ENCODE peak calls at places on chromosome 1, in six cellular contexts. N is fibroblast of the aortic adventitia, Q is NB4, T is AG04449, O is HL-60, D is HFF-Myc. I is an unnamed sample.

GRCh38 chr1:85398391-85399064 is 66.4 kb downstream of the DDAH1 start:
- DNase-seq in N (peak), O (no peak), T (no peak), Q (no peak), D (no peak), I (peak)

GRCh38 chr1:216531308-216532239 is 108.3 kb upstream of the USH2A start:
- DNase-seq in D (no peak), T (no peak), N (peak), Q (no peak), O (no peak), I (peak)

GRCh38 chr1:183742367-183742766 is 62.6 kb upstream of the RGL1 start:
- DNase-seq in N (no peak), D (no peak), O (no peak), T (no peak), Q (no peak), I (no peak)

GRCh38 chr1:70573317-70573843 is 162.3 kb downstream of the CTH start:
- DNase-seq in N (no peak), Q (no peak), T (no peak), O (no peak), D (no peak), I (no peak)

GRCh38 chr1:27117733-27118439 is 37.0 kb downstream of the SLC9A1 start:
- DNase-seq in Q (no peak), N (no peak), O (no peak), T (no peak), D (no peak), I (peak)

GRCh38 chr1:199856381-199856780 is 171.1 kb upstream of the NR5A2 start:
- DNase-seq in N (no peak), O (no peak), D (no peak), Q (no peak), T (no peak), I (no peak)

GRCh38 chr1:112444269-112444668 is 48.3 kb downstream of the CTTNBP2NL start:
- DNase-seq in T (no peak), D (no peak), Q (no peak), O (no peak), N (peak), I (peak)

GRCh38 chr1:172589553-172589952 is 56.6 kb downstream of the SUCO start:
- DNase-seq in Q (no peak), N (no peak), T (no peak), O (no peak), D (no peak), I (no peak)

GRCh38 chr1:152817309-152817708 is 5.5 kb downstream of the LCE1B start:
- DNase-seq in Q (no peak), D (no peak), O (no peak), N (no peak), T (no peak), I (no peak)

GRCh38 chr1:19033926-19034680 is 77.6 kb upstream of the IFFO2 start:
- DNase-seq in D (no peak), O (no peak), T (no peak), Q (no peak), N (peak), I (peak)

GRCh38 chr1:196309386-196309785 is 298.9 kb downstream of the KCNT2 start:
- DNase-seq in Q (peak), D (peak), O (no peak), N (peak), T (no peak), I (peak)

GRCh38 chr1:219783605-219784004 is 144.8 kb downstream of the SLC30A10 start:
- DNase-seq in O (no peak), N (no peak), D (no peak), T (no peak), Q (no peak), I (no peak)

GRCh38 chr1:204726478-204726877 is 40.9 kb upstream of the LRRN2 start:
- DNase-seq in Q (no peak), D (no peak), T (no peak), N (peak), O (no peak), I (no peak)

GRCh38 chr1:246200225-246200624 is 306.9 kb downstream of the SMYD3 start:
- DNase-seq in T (no peak), O (no peak), N (no peak), Q (no peak), D (no peak), I (no peak)

GRCh38 chr1:193421487-193421886 is 235.1 kb upstream of the B3GALT2 start:
- DNase-seq in T (no peak), N (no peak), O (no peak), D (no peak), Q (no peak), I (no peak)

GRCh38 chr1:204846546-204846945 is 24.1 kb upstream of the NFASC start:
- DNase-seq in O (no peak), N (no peak), T (no peak), D (no peak), Q (no peak), I (no peak)

GRCh38 chr1:29245876-29246275 is 9.6 kb downstream of the PTPRU start:
- DNase-seq in D (no peak), Q (no peak), O (no peak), N (peak), T (no peak), I (peak)

GRCh38 chr1:44884746-44885145 is 41.7 kb upstream of the PTCH2 start:
- DNase-seq in Q (no peak), N (peak), T (no peak), D (no peak), O (no peak), I (peak)

GRCh38 chr1:92184632-92185031 is 33.1 kb upstream of the C1orf146 start:
- DNase-seq in O (no peak), D (no peak), N (peak), T (peak), Q (no peak), I (peak)

GRCh38 chr1:207495816-207496792 is at the start of gene CR1:
- DNase-seq in N (no peak), Q (peak), O (peak), D (no peak), T (no peak), I (no peak)

GRCh38 chr1:8571200-8571984 is 246.0 kb downstream of the RERE start:
- DNase-seq in Q (no peak), D (no peak), T (no peak), N (peak), O (no peak), I (peak)

GRCh38 chr1:79074975-79075374 is 68.4 kb upstream of the ADGRL4 start:
- DNase-seq in N (peak), Q (no peak), T (no peak), D (no peak), O (no peak), I (no peak)

GRCh38 chr1:100387209-100387608 is 34.9 kb downstream of the CDC14A start:
- DNase-seq in O (no peak), N (peak), Q (no peak), T (peak), D (no peak), I (peak)

GRCh38 chr1:30449428-30450147 is 273.8 kb downstream of the MATN1 start:
- DNase-seq in T (no peak), N (no peak), Q (no peak), D (no peak), O (no peak), I (no peak)

GRCh38 chr1:1418464-1419362 is 2.4 kb downstream of the ANKRD65 start:
- DNase-seq in Q (no peak), T (no peak), O (no peak), D (no peak), N (no peak), I (no peak)

GRCh38 chr1:53343831-53344668 is 16.2 kb upstream of the LRP8 start:
- DNase-seq in T (no peak), N (no peak), O (no peak), D (no peak), Q (no peak), I (no peak)

GRCh38 chr1:91578320-91579109 is 77.9 kb downstream of the CDC7 start:
- DNase-seq in N (no peak), O (no peak), Q (no peak), T (no peak), D (no peak), I (no peak)

GRCh38 chr1:246309247-246309884 is 197.7 kb downstream of the SMYD3 start:
- DNase-seq in O (no peak), Q (peak), T (no peak), D (no peak), N (no peak), I (no peak)

GRCh38 chr1:203402609-203403337 is 51.9 kb upstream of the FMOD start:
- DNase-seq in T (no peak), D (peak), N (peak), O (peak), Q (peak), I (peak)

GRCh38 chr1:236851871-236852270 is 56.8 kb downstream of the MTR start:
- DNase-seq in D (no peak), N (no peak), Q (no peak), T (no peak), O (no peak), I (no peak)

GRCh38 chr1:6544831-6545230 is 9.5 kb downstream of the NOL9 start:
- DNase-seq in Q (no peak), N (peak), T (no peak), O (no peak), D (no peak), I (peak)

GRCh38 chr1:6545276-6545934 is 8.9 kb downstream of the NOL9 start:
- DNase-seq in D (no peak), N (peak), O (no peak), T (no peak), Q (no peak), I (peak)

GRCh38 chr1:6546326-6546725 is 8.0 kb downstream of the NOL9 start:
- DNase-seq in Q (no peak), N (no peak), D (no peak), O (no peak), T (no peak), I (no peak)

DNA sequence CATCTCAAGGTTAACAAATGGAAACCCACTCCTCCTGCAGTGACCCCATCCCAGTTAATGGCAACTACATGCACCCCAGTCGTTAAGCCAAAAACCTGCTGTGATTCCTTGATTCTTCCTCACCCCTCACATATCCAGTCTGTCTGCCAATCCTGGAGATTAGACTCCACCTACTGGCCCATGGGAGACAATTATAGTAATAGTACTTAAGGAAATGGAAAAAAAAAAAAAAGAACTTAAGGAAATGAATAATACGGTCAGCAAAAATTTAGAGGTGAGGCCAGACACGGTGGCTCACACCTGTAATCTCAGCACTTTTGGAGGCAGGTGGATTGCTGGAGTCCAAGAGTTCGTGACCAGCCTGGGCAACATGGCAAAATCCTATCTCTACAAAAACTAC is 7.0 kb downstream of the NOL9 start:
- DNase-seq in N (peak), D (no peak), Q (peak), T (no peak), O (no peak), I (peak)
- H3K4me3 ChIP-seq in N (no peak), D (no peak), Q (no peak), T (no peak), O (no peak), I (no peak)

GRCh38 chr1:169236880-169237279 is 130.4 kb downstream of the ATP1B1 start:
- DNase-seq in T (no peak), Q (no peak), D (no peak), O (no peak), N (no peak), I (no peak)

GRCh38 chr1:169245706-169246105 is 121.9 kb downstream of the NME7 start:
- DNase-seq in O (no peak), D (no peak), Q (no peak), N (no peak), T (no peak), I (no peak)

GRCh38 chr1:169238506-169238905 is 129.1 kb downstream of the NME7 start:
- DNase-seq in T (no peak), Q (no peak), O (no peak), D (no peak), N (peak), I (peak)

GRCh38 chr1:169236143-169236542 is 129.7 kb downstream of the ATP1B1 start:
- DNase-seq in T (no peak), N (peak), O (no peak), Q (no peak), D (no peak), I (no peak)

GRCh38 chr1:169240449-169241242 is 127.0 kb downstream of the NME7 start:
- DNase-seq in Q (no peak), O (no peak), D (no peak), N (peak), T (no peak), I (no peak)
- H3K4me3 ChIP-seq in Q (no peak), O (no peak), D (no peak), N (no peak), T (no peak), I (no peak)

GRCh38 chr1:12370241-12370980 is 140.6 kb downstream of the VPS13D start:
- DNase-seq in Q (no peak), D (no peak), T (no peak), O (no peak), N (no peak), I (no peak)

GRCh38 chr1:12369258-12369657 is 139.4 kb downstream of the VPS13D start:
- DNase-seq in D (no peak), Q (no peak), N (no peak), T (no peak), O (no peak), I (no peak)

GRCh38 chr1:12371053-12371452 is 141.2 kb downstream of the VPS13D start:
- DNase-seq in D (no peak), T (no peak), N (no peak), Q (no peak), O (no peak), I (no peak)

GRCh38 chr1:12372180-12372579 is 142.3 kb downstream of the VPS13D start:
- DNase-seq in O (no peak), D (no peak), Q (no peak), N (no peak), T (no peak), I (no peak)

DNA sequence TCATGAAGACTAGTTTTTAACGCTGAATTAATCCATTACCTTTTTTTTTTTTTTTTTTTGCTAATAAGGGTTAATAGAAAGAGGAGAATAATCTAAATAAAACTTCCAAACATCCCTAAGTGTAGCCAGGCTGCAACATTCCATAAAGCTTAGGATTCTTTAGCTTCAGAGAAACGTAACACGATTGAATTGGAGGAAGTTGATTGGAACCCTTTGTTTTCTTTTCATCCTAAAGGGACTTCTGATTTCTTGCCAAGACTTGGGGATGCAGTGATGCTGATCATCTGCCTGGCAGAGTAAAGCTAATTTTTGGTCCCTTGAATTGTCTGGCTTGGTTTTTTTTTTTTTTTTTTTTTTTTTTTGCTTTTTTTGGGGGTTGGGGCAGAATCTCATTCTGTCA is 142.9 kb downstream of the VPS13D start:
- DNase-seq in D (no peak), Q (no peak), O (no peak), N (no peak), T (no peak), I (no peak)
- H3K4me3 ChIP-seq in D (no peak), Q (no peak), O (no peak), N (no peak), T (no peak), I (no peak)

GRCh38 chr1:51344602-51345299 is 14.4 kb upstream of the TTC39A start:
- DNase-seq in Q (no peak), O (no peak), D (no peak), T (no peak), N (no peak), I (no peak)

GRCh38 chr1:51343624-51344023 is 13.3 kb upstream of the TTC39A start:
- DNase-seq in N (no peak), T (no peak), D (no peak), O (no peak), Q (no peak), I (no peak)

GRCh38 chr1:51345300-51345687 is 14.9 kb upstream of the TTC39A start:
- DNase-seq in N (no peak), T (no peak), O (no peak), D (no peak), Q (no peak), I (no peak)

GRCh38 chr1:51342591-51343206 is 12.3 kb upstream of the TTC39A start:
- DNase-seq in O (no peak), N (no peak), D (no peak), T (no peak), Q (no peak), I (no peak)

DNA sequence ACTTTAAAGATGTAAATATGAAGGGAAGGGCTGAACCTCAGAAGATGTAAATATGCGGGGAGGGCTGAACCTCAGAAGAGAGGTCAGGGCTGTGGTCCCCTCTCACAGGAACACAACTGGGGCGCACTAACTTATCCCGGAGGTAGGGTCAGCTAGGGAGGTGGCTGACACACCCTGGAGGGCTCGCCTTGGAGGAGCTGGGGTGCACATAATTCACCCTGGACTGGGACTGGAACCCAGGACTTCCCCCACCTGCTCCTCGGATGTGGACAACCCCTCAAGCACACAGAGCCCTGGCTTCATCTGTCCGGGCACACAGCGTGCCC is 13.9 kb upstream of the TTC39A start:
- DNase-seq in D (no peak), N (no peak), O (no peak), T (no peak), Q (no peak), I (no peak)
- H3K4me3 ChIP-seq in D (no peak), N (no peak), O (no peak), T (no peak), Q (no peak), I (no peak)

DNA sequence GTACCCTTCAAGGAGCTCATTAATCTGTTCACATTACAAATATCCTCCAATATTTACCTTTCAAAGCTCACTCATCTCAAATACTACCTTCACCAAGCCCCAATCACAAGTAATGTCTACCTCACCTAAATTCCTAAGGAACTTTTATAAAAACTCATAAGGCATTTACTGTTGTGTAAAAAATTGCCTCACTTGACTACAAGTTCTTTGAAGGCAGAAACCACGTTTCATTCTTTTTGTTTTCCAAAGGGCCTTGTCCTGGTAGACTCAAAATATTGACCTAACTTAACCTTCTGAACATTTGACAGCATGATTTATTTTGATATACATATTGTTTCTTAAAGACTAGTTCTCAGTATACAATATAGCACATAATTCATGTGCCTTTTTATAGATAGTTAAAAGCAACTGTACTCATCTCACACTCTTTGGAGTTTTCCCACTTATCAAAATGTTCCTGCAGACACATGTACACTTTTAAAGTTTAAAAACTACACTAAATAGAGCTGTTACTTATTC is 2.5 kb downstream of the USP33 start:
- DNase-seq in O (no peak), D (no peak), T (no peak), Q (no peak), N (peak), I (no peak)
- H3K4me3 ChIP-seq in O (no peak), D (no peak), T (no peak), Q (peak), N (no peak), I (no peak)

DNA sequence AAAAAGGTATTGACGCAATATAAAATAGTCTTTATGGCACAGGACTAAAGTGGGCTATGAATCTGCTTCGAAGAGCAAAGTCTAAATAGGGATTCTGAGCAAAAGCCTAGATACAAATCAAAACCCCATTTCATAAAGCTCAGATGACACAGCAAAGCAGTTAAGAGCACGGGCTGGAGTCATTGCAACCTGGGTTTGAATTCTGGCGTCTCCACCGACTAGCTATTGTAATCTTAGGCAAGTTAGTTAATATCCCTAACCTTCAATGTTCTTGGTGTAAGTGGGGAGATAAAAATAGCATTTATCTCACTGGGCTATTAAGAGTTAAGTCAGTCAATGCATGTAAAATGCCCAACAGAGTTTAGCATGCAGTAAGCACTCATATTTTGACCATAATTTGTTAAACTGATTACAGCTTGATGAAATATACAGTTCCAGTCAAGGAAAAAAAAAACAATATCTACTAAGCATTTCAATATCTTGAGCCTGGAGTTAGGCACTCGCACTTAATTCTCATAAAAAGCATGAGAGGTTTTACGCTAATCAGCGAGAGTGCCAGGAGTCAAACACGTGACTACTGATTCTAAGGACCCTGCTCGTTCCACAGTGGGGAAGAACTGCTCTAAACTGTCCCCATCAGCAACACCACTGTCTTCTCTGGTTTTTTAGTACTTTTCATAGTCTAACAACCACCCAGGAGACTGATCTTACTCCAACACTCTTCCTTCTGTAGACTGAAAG is 75.5 kb downstream of the JAK1 start:
- DNase-seq in Q (no peak), N (no peak), T (no peak), D (no peak), O (no peak), I (no peak)
- H3K4me3 ChIP-seq in Q (no peak), N (no peak), T (no peak), D (no peak), O (no peak), I (no peak)

GRCh38 chr1:12594490-12594889 is 23.5 kb downstream of the DHRS3 start:
- DNase-seq in O (no peak), N (no peak), T (no peak), Q (no peak), D (no peak), I (no peak)
- H3K4me3 ChIP-seq in O (no peak), N (peak), T (no peak), Q (no peak), D (no peak), I (no peak)